ENCODE peak calls at places on chromosomes 2 and 18, in eight cellular contexts. J is upper lobe of right lung, M is PC-3, Z is kidney, X is HepG2, R is epithelial cell of esophagus, H is brain microvascular endothelial cell, V is IMR-90. C is an unnamed sample.

GRCh38 chr18:46402945-46403344 is 254.1 kb downstream of the LOXHD1 start:
- DNase-seq in X (no peak), Z (no peak), H (no peak), J (no peak), R (no peak), V (no peak), M (no peak), C (no peak)

GRCh38 chr2:85830645-85831044 is 58.1 kb downstream of the ST3GAL5 start:
- DNase-seq in Z (no peak), J (no peak), V (no peak), X (no peak), R (peak), H (no peak), M (no peak), C (peak)

GRCh38 chr2:157785200-157785599 is 90.9 kb downstream of the ACVR1 start:
- DNase-seq in J (no peak), X (no peak), Z (no peak), V (peak), R (peak), M (peak), H (no peak), C (peak)

GRCh38 chr2:178574789-178575188 is 94.5 kb downstream of the PLEKHA3 start:
- DNase-seq in Z (no peak), X (no peak), V (no peak), M (no peak), H (no peak), J (no peak), R (no peak), C (no peak)

GRCh38 chr2:121287146-121287798 is 2.3 kb upstream of the TFCP2L1 start:
- DNase-seq in X (no peak), R (no peak), Z (no peak), J (no peak), V (no peak), H (no peak), M (no peak), C (no peak)

GRCh38 chr18:49521251-49521650 is 34.2 kb upstream of the C18orf32 start:
- DNase-seq in J (no peak), H (no peak), X (no peak), V (no peak), Z (no peak), M (peak), R (peak), C (no peak)

GRCh38 chr2:240460781-240461431 is 25.4 kb downstream of the GPC1 start:
- DNase-seq in X (no peak), H (no peak), J (peak), Z (peak), R (no peak), M (no peak), V (no peak), C (no peak)

GRCh38 chr18:56128153-56128791 is 510.1 kb downstream of the TXNL1 start:
- DNase-seq in Z (no peak), X (no peak), R (no peak), M (no peak), H (no peak), V (no peak), J (no peak), C (no peak)

GRCh38 chr2:69796199-69796598 is 33.3 kb upstream of the GMCL1 start:
- DNase-seq in H (no peak), J (no peak), Z (no peak), R (no peak), M (peak), V (no peak), X (no peak), C (no peak)

GRCh38 chr2:2251255-2251654 is 79.8 kb downstream of the MYT1L start:
- DNase-seq in V (no peak), J (peak), Z (no peak), H (no peak), M (no peak), R (no peak), X (no peak), C (no peak)

GRCh38 chr2:2256011-2256410 is 75.1 kb downstream of the MYT1L start:
- DNase-seq in X (no peak), J (peak), M (no peak), V (no peak), Z (no peak), R (no peak), H (no peak), C (no peak)

GRCh38 chr2:2253139-2254016 is 77.7 kb downstream of the MYT1L start:
- DNase-seq in X (no peak), M (no peak), H (no peak), J (peak), R (no peak), Z (no peak), V (no peak), C (no peak)

GRCh38 chr2:2254206-2254605 is 76.9 kb downstream of the MYT1L start:
- DNase-seq in X (no peak), H (no peak), R (no peak), M (no peak), V (no peak), J (peak), Z (no peak), C (no peak)

GRCh38 chr2:2252179-2252578 is 78.9 kb downstream of the MYT1L start:
- DNase-seq in M (no peak), Z (no peak), R (no peak), J (peak), X (no peak), H (no peak), V (no peak), C (no peak)
- H3K4me3 ChIP-seq in M (no peak), Z (no peak), R (no peak), J (no peak), X (no peak), H (no peak), V (no peak), C (no peak)

DNA sequence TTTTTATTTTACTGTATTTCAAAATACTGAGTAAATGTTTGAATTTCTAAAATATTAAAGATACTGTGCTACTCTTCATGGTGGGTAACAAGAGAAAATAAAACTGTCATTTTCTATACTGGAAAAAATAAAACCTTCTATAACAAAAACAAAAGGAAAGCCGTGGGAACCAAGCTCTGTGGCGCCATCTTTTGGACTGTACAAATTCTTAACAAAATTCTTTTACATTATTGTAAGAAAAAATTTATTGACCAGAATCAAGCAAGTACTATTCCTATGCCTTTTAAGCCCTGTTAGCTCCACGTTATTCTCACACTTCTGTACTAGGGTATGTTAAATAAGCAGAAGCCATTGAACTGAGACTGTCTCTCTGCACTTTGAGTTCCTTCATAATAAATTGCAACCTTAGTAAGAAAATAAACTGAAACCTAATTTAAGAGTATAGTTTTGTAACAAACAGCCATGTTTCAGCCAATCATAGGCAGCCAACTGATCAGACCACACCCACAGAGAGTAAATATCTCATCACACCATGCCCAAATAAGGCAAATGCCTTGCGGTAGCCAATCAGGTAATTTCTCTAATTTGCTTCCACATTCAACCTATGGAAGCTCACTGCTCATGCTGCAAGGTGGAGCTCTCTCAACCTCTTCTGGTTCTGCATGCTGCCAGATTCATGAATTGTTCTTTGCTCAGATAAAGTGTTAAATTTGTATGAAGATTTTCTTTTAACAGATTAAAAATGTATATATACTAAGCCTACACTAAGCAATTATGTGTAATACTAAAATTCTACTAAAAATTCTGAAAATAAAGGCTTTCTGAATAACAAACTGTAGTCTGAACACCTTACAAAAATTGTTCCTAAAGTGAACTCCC is 42.2 kb downstream of the HIBCH start:
- DNase-seq in M (peak), X (peak), J (no peak), R (peak), V (peak), Z (no peak), H (peak), C (peak)
- TF ChIP-seq CTCF in M (peak), X (peak), J (peak), R (peak), V (peak), Z (peak), H (peak), C (peak)

GRCh38 chr2:74843371-74844298 is 9.7 kb downstream of the HK2 start:
- DNase-seq in J (no peak), M (peak), R (peak), Z (no peak), H (peak), V (peak), X (peak), C (peak)
- H3K4me3 ChIP-seq in J (no peak), M (peak), R (no peak), Z (no peak), H (no peak), V (peak), X (no peak), C (no peak)

DNA sequence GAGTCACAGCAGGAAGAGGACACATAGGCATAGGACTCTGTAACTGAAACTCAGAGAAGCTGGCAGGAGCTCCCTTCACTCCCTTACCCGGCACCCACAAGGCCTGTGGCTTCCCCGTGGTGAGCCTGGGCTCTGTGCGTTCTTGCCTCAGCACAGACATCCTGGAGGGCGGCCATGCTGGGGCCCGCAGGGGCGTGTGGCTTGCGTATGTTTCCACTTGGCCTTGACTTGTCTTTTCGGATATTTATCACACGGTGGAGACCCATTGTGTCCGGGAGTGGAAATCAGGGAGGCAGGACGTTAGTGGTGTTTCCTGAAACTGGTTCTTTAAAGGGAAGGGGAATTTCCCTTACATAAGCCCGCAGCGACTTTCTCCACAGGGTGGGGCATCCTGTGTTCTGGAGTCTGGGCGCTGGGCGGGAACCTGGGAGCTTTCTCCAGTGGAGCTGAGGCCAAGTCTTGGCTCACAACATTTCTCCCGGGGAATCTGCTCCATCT is 49.9 kb upstream of the EML6 start:
- DNase-seq in J (peak), X (no peak), R (peak), V (no peak), M (no peak), H (no peak), Z (peak), C (peak)
- TF ChIP-seq CTCF in J (no peak), X (no peak), R (no peak), V (no peak), M (no peak), H (no peak), Z (no peak), C (no peak)

DNA sequence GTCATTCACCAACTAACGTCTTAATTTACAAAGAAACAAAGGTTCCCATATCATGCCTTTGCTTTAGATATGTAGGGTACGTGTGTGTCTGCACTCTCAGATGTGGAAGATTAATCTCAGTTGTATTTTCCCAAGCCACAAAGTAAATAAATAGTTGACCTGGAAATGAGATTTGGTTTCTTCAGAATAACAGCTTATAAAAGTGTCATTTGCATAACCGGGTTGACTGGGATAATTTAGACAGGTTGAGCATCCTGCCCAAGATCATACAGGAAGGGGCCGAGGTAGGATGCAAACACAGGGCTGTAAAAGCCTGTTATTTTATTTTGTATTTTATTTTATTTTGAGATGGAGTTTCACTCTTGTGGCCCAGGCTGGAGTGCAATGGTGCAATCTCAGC is 19.5 kb downstream of the ATG16L1 start:
- DNase-seq in M (no peak), R (no peak), Z (no peak), J (no peak), X (no peak), H (no peak), V (no peak), C (no peak)
- H3K4me3 ChIP-seq in M (no peak), R (no peak), Z (no peak), J (no peak), X (no peak), H (no peak), V (no peak), C (no peak)

GRCh38 chr2:149799296-149799695 is 211.7 kb upstream of the MMADHC start:
- DNase-seq in V (no peak), R (peak), H (no peak), Z (no peak), M (peak), J (no peak), X (no peak), C (peak)
- TF ChIP-seq CTCF in V (peak), R (peak), H (peak), Z (peak), M (peak), J (peak), X (no peak), C (peak)

GRCh38 chr2:165471349-165471975 is 2.0 kb downstream of the CSRNP3 start:
- DNase-seq in R (no peak), X (no peak), M (no peak), J (no peak), H (no peak), Z (no peak), V (no peak), C (no peak)
- H3K4me3 ChIP-seq in R (no peak), X (no peak), M (peak), J (no peak), H (no peak), Z (no peak), V (no peak), C (no peak)